ENCODE peak calls at places on chromosomes 1 and 21, in eight cellular contexts. A is gastrocnemius medialis, K is A549, T is IMR-90, O is testis, M is body of pancreas, W is adrenal gland, Q is NB4. F is an unnamed sample.
A peak's percentile ranks its signal among the peaks of the same experiment; 100 is the strongest.

GRCh38 chr1:117710710-117711109 is 104.9 kb downstream of the TENT5C start:
- DNase-seq in A (no peak), K (no peak), T (no peak), O (no peak), M (no peak), W (no peak), Q (peak; percentile 28), F (no peak)

GRCh38 chr1:21294266-21295058 is 4.2 kb upstream of the ECE1 start:
- DNase-seq in A (no peak), K (no peak), T (no peak), O (no peak), M (peak; percentile 51), W (peak; percentile 41), Q (peak; percentile 79), F (no peak)

GRCh38 chr1:155504207-155504606 is 58.4 kb downstream of the ASH1L start:
- DNase-seq in A (no peak), K (peak; percentile 55), T (peak; percentile 42), O (no peak), M (peak; percentile 9), W (no peak), Q (peak; percentile 40), F (no peak)

GRCh38 chr1:209808059-209808494 is 2.1 kb upstream of the IRF6 start:
- DNase-seq in A (no peak), K (no peak), T (peak; percentile 97), O (peak; percentile 49), M (no peak), W (peak; percentile 84), Q (no peak), F (no peak)

GRCh38 chr1:185400057-185400456 is 83.0 kb upstream of the IVNS1ABP start:
- DNase-seq in A (no peak), K (no peak), T (peak; percentile 81), O (no peak), M (no peak), W (no peak), Q (peak; percentile 35), F (no peak)

GRCh38 chr21:33396966-33397365 is 6.2 kb upstream of the IFNGR2 start:
- DNase-seq in A (no peak), K (no peak), T (peak; percentile 82), O (no peak), M (no peak), W (no peak), Q (no peak), F (no peak)

GRCh38 chr1:22224631-22225030 is 81.7 kb upstream of the WNT4 start:
- DNase-seq in A (no peak), K (no peak), T (no peak), O (no peak), M (no peak), W (no peak), Q (no peak), F (no peak)

GRCh38 chr1:108816049-108816882 is 40.6 kb downstream of the AKNAD1 start:
- DNase-seq in A (peak; percentile 56), K (no peak), T (peak; percentile 93), O (peak; percentile 68), M (peak; percentile 86), W (peak; percentile 71), Q (no peak), F (peak; percentile 89)

GRCh38 chr1:13725714-13726175 is 25.8 kb downstream of the PRDM2 start:
- DNase-seq in A (no peak), K (peak; percentile 15), T (peak; percentile 25), O (peak; percentile 54), M (peak; percentile 20), W (peak; percentile 32), Q (peak; percentile 69), F (no peak)

GRCh38 chr1:25501235-25502058 is 42.0 kb upstream of the LDLRAP1 start:
- DNase-seq in A (no peak), K (no peak), T (peak; percentile 89), O (no peak), M (no peak), W (no peak), Q (no peak), F (no peak)

GRCh38 chr1:31904339-31905092 is 33.7 kb downstream of the PTP4A2 start:
- DNase-seq in A (peak; percentile 63), K (no peak), T (peak; percentile 43), O (no peak), M (peak; percentile 50), W (no peak), Q (peak; percentile 54), F (no peak)

GRCh38 chr1:86822463-86822862 is 91.5 kb downstream of the SELENOF start:
- DNase-seq in A (no peak), K (no peak), T (no peak), O (no peak), M (no peak), W (no peak), Q (peak; percentile 47), F (no peak)
- H3K4me3 ChIP-seq in A (no peak overlapping the region), K (no peak overlapping the region), T (no peak overlapping the region), O (no peak overlapping the region), M (no peak overlapping the region), W (no peak overlapping the region), Q (no peak overlapping the region), F (no peak overlapping the region)

GRCh38 chr21:38475519-38475918 is 22.8 kb downstream of the ERG start:
- DNase-seq in A (no peak), K (no peak), T (no peak), O (no peak), M (no peak), W (no peak), Q (peak; percentile 53), F (no peak)
- TF ChIP-seq POLR2A in A (no peak), K (no peak), T (no peak), O (no peak), M (no peak), W (no peak), Q (no peak), F (no peak)

GRCh38 chr1:3141836-3142235 is 72.8 kb downstream of the PRDM16 start:
- DNase-seq in A (no peak), K (no peak), T (no peak), O (no peak), M (no peak), W (no peak), Q (no peak), F (no peak)

GRCh38 chr1:3139451-3139852 is 70.4 kb downstream of the PRDM16 start:
- DNase-seq in A (no peak), K (no peak), T (no peak), O (no peak), M (peak; percentile 20), W (no peak), Q (no peak), F (no peak)

GRCh38 chr1:3138623-3139151 is 69.7 kb downstream of the PRDM16 start:
- DNase-seq in A (no peak), K (no peak), T (no peak), O (no peak), M (no peak), W (no peak), Q (no peak), F (no peak)

GRCh38 chr1:3142236-3142635 is 73.2 kb downstream of the PRDM16 start:
- DNase-seq in A (no peak), K (no peak), T (no peak), O (no peak), M (no peak), W (no peak), Q (no peak), F (no peak)

GRCh38 chr1:3139871-3140837 is 71.2 kb downstream of the PRDM16 start:
- DNase-seq in A (no peak), K (no peak), T (no peak), O (no peak), M (peak; percentile 25), W (no peak), Q (no peak), F (no peak)
- TF ChIP-seq CTCF in A (no peak), K (no peak), T (no peak), O (no peak), M (no peak), W (no peak), Q (no peak), F (no peak)

GRCh38 chr1:150621497-150622113 is 7.8 kb downstream of the ENSA start:
- DNase-seq in A (peak; percentile 56), K (peak; percentile 64), T (peak; percentile 79), O (peak; percentile 64), M (peak; percentile 76), W (no peak), Q (peak; percentile 67), F (peak; percentile 68)

GRCh38 chr1:150620919-150621318 is 8.5 kb downstream of the ENSA start:
- DNase-seq in A (no peak), K (no peak), T (no peak), O (no peak), M (no peak), W (no peak), Q (no peak), F (no peak)

GRCh38 chr1:150615346-150616201 is 13.8 kb downstream of the ENSA start:
- DNase-seq in A (no peak), K (no peak), T (no peak), O (no peak), M (no peak), W (no peak), Q (peak; percentile 34), F (no peak)

GRCh38 chr1:150622219-150622975 is 7.0 kb downstream of the ENSA start:
- DNase-seq in A (peak; percentile 44), K (no peak), T (no peak), O (peak; percentile 38), M (no peak), W (no peak), Q (no peak), F (peak; percentile 35)

GRCh38 chr1:150619576-150620509 is 9.6 kb downstream of the ENSA start:
- DNase-seq in A (peak; percentile 41), K (peak; percentile 51), T (peak; percentile 80), O (peak; percentile 54), M (peak; percentile 80), W (peak; percentile 45), Q (peak; percentile 25), F (no peak)
- H3K4me3 ChIP-seq in A (no peak overlapping the region), K (no peak overlapping the region), T (no peak overlapping the region), O (no peak overlapping the region), M (no peak overlapping the region), W (no peak overlapping the region), Q (no peak overlapping the region), F (no peak overlapping the region)

GRCh38 chr1:207751790-207752455 is at the start of gene CD46:
- DNase-seq in A (peak; percentile 96), K (peak; percentile 83), T (peak; percentile 85), O (peak; percentile 97), M (peak; percentile 99), W (peak; percentile 97), Q (peak; percentile 98), F (peak; percentile 95)
- TF ChIP-seq POLR2A in A (peak; percentile 80), K (peak; percentile 81), T (peak; percentile 37), O (peak; percentile 17), M (peak; percentile 89), W (peak; percentile 87), Q (peak; percentile 84), F (peak; percentile 89)

GRCh38 chr1:112715264-112716053 is at the start of gene PPM1J:
- DNase-seq in A (peak; percentile 96), K (peak; percentile 79), T (peak; percentile 83), O (peak; percentile 96), M (peak; percentile 99), W (peak; percentile 99), Q (peak; percentile 93), F (peak; percentile 98)

GRCh38 chr1:112716133-112716720 is 1.1 kb upstream of the PPM1J start:
- DNase-seq in A (peak; percentile 82), K (peak; percentile 78), T (peak; percentile 90), O (peak; percentile 92), M (peak; percentile 89), W (peak; percentile 89), Q (peak; percentile 85), F (peak; percentile 89)

GRCh38 chr1:112718691-112719418 is 3.7 kb upstream of the PPM1J start:
- DNase-seq in A (peak; percentile 55), K (peak; percentile 71), T (peak; percentile 58), O (peak; percentile 82), M (peak; percentile 74), W (peak; percentile 83), Q (peak; percentile 70), F (peak; percentile 68)

GRCh38 chr1:112719706-112720105 is 4.6 kb upstream of the PPM1J start:
- DNase-seq in A (no peak), K (no peak), T (no peak), O (no peak), M (no peak), W (no peak), Q (no peak), F (no peak)

GRCh38 chr1:112717263-112717662 is 2.1 kb upstream of the PPM1J start:
- DNase-seq in A (no peak), K (no peak), T (no peak), O (no peak), M (no peak), W (peak; percentile 22), Q (no peak), F (no peak)
- TF ChIP-seq CTCF in A (no peak), K (no peak), T (no peak), O (no peak), M (no peak), W (no peak), Q (no peak), F (no peak)